ENCODE peak calls at places on chromosomes 2 and 18, in five cellular contexts. A is neural progenitor cell, T is mesothelial cell of epicardium, X is cardiac fibroblast, Q is PC-3. D is an unnamed sample.

GRCh38 chr2:2269989-2270562 is 61.0 kb downstream of the MYT1L start:
- DNase-seq in A (no peak), T (no peak), X (no peak), Q (no peak), D (no peak)

GRCh38 chr2:98148968-98149697 is 62.2 kb downstream of the VWA3B start:
- DNase-seq in A (no peak), T (no peak), X (peak), Q (peak), D (peak)

GRCh38 chr2:178510388-178510787 is 30.1 kb downstream of the PLEKHA3 start:
- DNase-seq in A (no peak), T (no peak), X (no peak), Q (no peak), D (no peak)

GRCh38 chr2:145800201-145801091 is 1280.5 kb upstream of the ZEB2 start:
- DNase-seq in A (no peak), T (no peak), X (peak), Q (peak), D (no peak)

GRCh38 chr2:28390857-28391563 is 1.6 kb upstream of the FOSL2 start:
- DNase-seq in A (peak), T (no peak), X (peak), Q (peak), D (peak)

GRCh38 chr2:235669269-235669831 is 175.5 kb downstream of the AGAP1 start:
- DNase-seq in A (peak), T (peak), X (peak), Q (peak), D (peak)

GRCh38 chr2:123670286-123670685 is 354.8 kb upstream of the CNTNAP5 start:
- DNase-seq in A (no peak), T (no peak), X (no peak), Q (peak), D (no peak)

GRCh38 chr18:80159713-80160636 is 50.9 kb downstream of the ADNP2 start:
- DNase-seq in A (no peak), T (no peak), X (peak), Q (no peak), D (no peak)

GRCh38 chr2:179983250-179983932 is 23.7 kb downstream of the CWC22 start:
- DNase-seq in A (no peak), T (no peak), X (no peak), Q (no peak), D (no peak)

GRCh38 chr2:238142382-238143205 is 4.1 kb downstream of the KLHL30 start:
- DNase-seq in A (no peak), T (no peak), X (no peak), Q (no peak), D (no peak)

GRCh38 chr18:35172009-35172408 is 68.8 kb upstream of the ZNF397 start:
- DNase-seq in A (no peak), T (no peak), X (no peak), Q (no peak), D (no peak)

GRCh38 chr2:124476291-124476690 is 451.2 kb downstream of the CNTNAP5 start:
- DNase-seq in A (no peak), T (no peak), X (peak), Q (no peak), D (no peak)

GRCh38 chr2:168626610-168627009 is 170.5 kb downstream of the CERS6 start:
- DNase-seq in A (peak), T (no peak), X (no peak), Q (no peak), D (no peak)

GRCh38 chr2:224359569-224359968 is 42.3 kb downstream of the FAM124B start:
- DNase-seq in A (peak), T (no peak), X (peak), Q (peak), D (no peak)

GRCh38 chr2:45714679-45715078 is 63.2 kb downstream of the PRKCE start:
- DNase-seq in A (no peak), T (no peak), X (no peak), Q (peak), D (no peak)

GRCh38 chr2:45883601-45884000 is 232.1 kb downstream of the PRKCE start:
- DNase-seq in A (no peak), T (no peak), X (no peak), Q (no peak), D (no peak)

GRCh38 chr2:105496271-105496670 is 97.4 kb upstream of the FHL2 start:
- DNase-seq in A (no peak), T (no peak), X (no peak), Q (no peak), D (no peak)

GRCh38 chr2:106104332-106105062 is 89.6 kb downstream of the UXS1 start:
- DNase-seq in A (peak), T (no peak), X (peak), Q (peak), D (peak)

GRCh38 chr2:222651721-222652420 is 4.0 kb downstream of the FARSB start:
- DNase-seq in A (no peak), T (no peak), X (no peak), Q (no peak), D (no peak)

D was measured in AG08396.